ENCODE peak calls at places on chromosomes 2 and 18, in six cellular contexts. G is MCF 10A, X is neural progenitor cell, O is H9, N is tibial nerve, Z is A549. M is an unnamed sample.

GRCh38 chr2:55157474-55157884 is 74.6 kb downstream of the CLHC1 start:
- DNase-seq in G (peak), X (no peak), N (no peak), O (no peak), Z (no peak), M (no peak)

GRCh38 chr2:51597086-51597485 is 565.2 kb upstream of the NRXN1 start:
- DNase-seq in N (no peak), Z (no peak), X (no peak), G (peak), O (no peak), M (no peak)

GRCh38 chr2:30666307-30666874 is 140.9 kb downstream of the CAPN13 start:
- DNase-seq in N (no peak), Z (peak), G (peak), O (peak), X (no peak), M (no peak)

GRCh38 chr2:197152451-197153228 is 157.9 kb downstream of the ANKRD44 start:
- DNase-seq in Z (no peak), N (no peak), X (no peak), G (no peak), O (no peak), M (no peak)

GRCh38 chr2:33680906-33681305 is 81.8 kb upstream of the FAM98A start:
- DNase-seq in G (no peak), N (no peak), X (no peak), Z (no peak), O (no peak), M (no peak)

GRCh38 chr2:28893488-28893887 is 979 bp upstream of the WDR43 start:
- DNase-seq in Z (no peak), G (no peak), O (no peak), X (no peak), N (no peak), M (no peak)

GRCh38 chr2:69988086-69988635 is 26.7 kb upstream of the ASPRV1 start:
- DNase-seq in Z (no peak), X (no peak), O (no peak), G (no peak), N (no peak), M (no peak)

GRCh38 chr2:75621228-75621627 is 25.4 kb upstream of the MRPL19 start:
- DNase-seq in G (no peak), O (no peak), X (no peak), Z (no peak), N (no peak), M (no peak)

GRCh38 chr2:64946737-64947090 is 42.5 kb upstream of the SLC1A4 start:
- DNase-seq in N (no peak), X (no peak), G (no peak), O (no peak), Z (no peak), M (no peak)

GRCh38 chr18:44128365-44128764 is 552.3 kb upstream of the SETBP1 start:
- DNase-seq in N (no peak), O (no peak), X (no peak), Z (no peak), G (no peak), M (no peak)

GRCh38 chr2:229084467-229084866 is 186.6 kb downstream of the PID1 start:
- DNase-seq in X (no peak), O (no peak), G (no peak), N (no peak), Z (no peak), M (no peak)

GRCh38 chr2:63506350-63506749 is 81.9 kb downstream of the WDPCP start:
- DNase-seq in O (no peak), G (no peak), N (no peak), Z (no peak), X (no peak), M (no peak)

GRCh38 chr2:45938649-45939511 is 287.4 kb downstream of the PRKCE start:
- DNase-seq in Z (peak), O (peak), X (peak), G (peak), N (peak), M (peak)
- TF ChIP-seq CTCF in Z (no peak), O (no peak), X (no peak), G (no peak), N (no peak), M (no peak)

DNA sequence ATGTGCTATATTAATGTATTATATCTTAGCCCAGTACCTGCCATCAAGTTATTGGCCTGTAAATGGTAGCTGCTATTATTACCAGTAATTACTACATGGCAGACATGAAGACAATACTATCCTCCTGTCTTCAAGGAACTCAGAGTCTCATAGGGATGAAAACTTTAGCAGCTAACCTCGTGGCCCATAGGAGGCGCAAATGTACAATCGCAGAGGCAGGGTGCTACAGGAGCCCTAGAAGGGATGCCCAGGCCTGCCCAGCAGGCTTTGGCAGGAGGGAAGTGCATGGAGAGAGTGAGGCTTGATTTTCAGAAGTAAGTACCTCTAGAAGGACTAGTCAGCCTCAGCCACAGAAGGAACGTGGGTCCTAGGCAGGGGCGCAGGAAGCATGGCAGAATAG is 44.7 kb upstream of the KIDINS220 start:
- DNase-seq in G (peak), O (peak), X (peak), Z (no peak), N (no peak), M (no peak)
- TF ChIP-seq CTCF in G (peak), O (peak), X (peak), Z (peak), N (no peak), M (no peak)

GRCh38 chr2:181742908-181743722 is 62.8 kb upstream of the NEUROD1 start:
- DNase-seq in X (peak), O (no peak), G (peak), Z (peak), N (peak), M (no peak)
- TF ChIP-seq CTCF in X (peak), O (peak), G (peak), Z (peak), N (peak), M (no peak)

GRCh38 chr2:100205128-100205527 is 62.7 kb upstream of the AFF3 start:
- DNase-seq in G (no peak), O (no peak), N (no peak), Z (no peak), X (no peak), M (no peak)

GRCh38 chr2:100206731-100207255 is 64.4 kb upstream of the AFF3 start:
- DNase-seq in X (no peak), O (no peak), N (no peak), G (no peak), Z (no peak), M (no peak)

GRCh38 chr2:100211517-100211916 is 69.1 kb upstream of the AFF3 start:
- DNase-seq in X (no peak), O (no peak), N (no peak), G (peak), Z (no peak), M (no peak)

GRCh38 chr2:100207411-100207885 is 65.1 kb upstream of the AFF3 start:
- DNase-seq in N (no peak), X (no peak), O (no peak), G (no peak), Z (no peak), M (no peak)

DNA sequence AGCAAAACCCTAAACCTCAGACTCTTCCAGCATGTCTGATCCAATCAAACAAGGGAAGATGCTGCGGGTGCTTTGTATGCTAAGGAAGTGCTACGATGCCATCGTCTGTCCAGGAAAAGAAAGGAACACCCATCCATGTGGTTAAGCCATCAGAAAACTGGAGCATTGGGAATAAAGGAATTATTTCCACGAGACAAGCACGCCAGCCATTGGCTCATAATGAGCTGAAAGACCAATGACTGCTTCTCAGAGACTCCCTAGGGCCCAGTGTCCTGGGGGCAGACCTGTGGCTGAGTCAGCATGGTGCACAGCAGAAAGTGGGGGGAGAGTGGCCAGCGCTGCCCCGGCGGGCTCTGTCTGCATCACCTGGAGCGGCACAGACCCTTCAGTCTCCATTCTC is 66.0 kb upstream of the AFF3 start:
- DNase-seq in N (no peak), G (no peak), O (no peak), X (no peak), Z (no peak), M (no peak)
- TF ChIP-seq CTCF in N (no peak), G (no peak), O (no peak), X (peak), Z (no peak), M (no peak)